ENCODE peak calls at places on chromosomes 6 and 20, in eight cellular contexts. J, K, Y, R, F, V, E and A are unnamed samples.

GRCh38 chr20:34604980-34605788 is 46.7 kb downstream of the MAP1LC3A start:
- ATAC-seq in J (no peak), K (peak; percentile 59), Y (no peak), R (peak; percentile 41), F (no peak), V (no peak), E (no peak), A (peak; percentile 58)

GRCh38 chr20:39019805-39020325 is 57.7 kb downstream of the DHX35 start:
- ATAC-seq in J (no peak), K (no peak), Y (no peak), R (no peak), F (no peak), V (no peak), E (no peak), A (no peak)

GRCh38 chr6:152209211-152209610 is 401.7 kb downstream of the ESR1 start:
- ATAC-seq in J (no peak), K (no peak), Y (no peak), R (no peak), F (no peak), V (no peak), E (no peak), A (no peak)

GRCh38 chr6:13238640-13239216 is 89.6 kb downstream of the TBC1D7 start:
- ATAC-seq in J (no peak), K (no peak), Y (no peak), R (no peak), F (no peak), V (no peak), E (no peak), A (no peak)

GRCh38 chr6:131255434-131255833 is 120.2 kb downstream of the AKAP7 start:
- ATAC-seq in J (no peak), K (no peak), Y (no peak), R (no peak), F (no peak), V (no peak), E (no peak), A (no peak)

GRCh38 chr6:36290668-36291620 is 21.1 kb downstream of the PNPLA1 start:
- ATAC-seq in J (peak; percentile 70), K (no peak), Y (peak; percentile 33), R (peak; percentile 67), F (peak; percentile 72), V (peak; percentile 55), E (no peak), A (no peak)

GRCh38 chr6:133408543-133408942 is 167.4 kb downstream of the EYA4 start:
- ATAC-seq in J (no peak), K (no peak), Y (no peak), R (no peak), F (no peak), V (no peak), E (no peak), A (no peak)

GRCh38 chr6:14016930-14017625 is 92.3 kb downstream of the RNF182 start:
- ATAC-seq in J (peak; percentile 45), K (no peak), Y (no peak), R (peak; percentile 78), F (no peak), V (no peak), E (no peak), A (peak; percentile 62)

GRCh38 chr6:121695346-121695745 is 259.9 kb downstream of the GJA1 start:
- ATAC-seq in J (no peak), K (no peak), Y (peak; percentile 39), R (no peak), F (no peak), V (no peak), E (no peak), A (no peak)

GRCh38 chr6:149910721-149911151 is 12.2 kb downstream of the RAET1G start:
- ATAC-seq in J (no peak), K (no peak), Y (no peak), R (no peak), F (no peak), V (no peak), E (no peak), A (no peak)

GRCh38 chr6:57135885-57136284 is 36.2 kb upstream of the BAG2 start:
- ATAC-seq in J (no peak), K (no peak), Y (no peak), R (no peak), F (no peak), V (no peak), E (no peak), A (no peak)

GRCh38 chr6:111711476-111711875 is 105.8 kb upstream of the TRAF3IP2 start:
- ATAC-seq in J (peak; percentile 45), K (peak; percentile 77), Y (no peak), R (peak; percentile 43), F (no peak), V (no peak), E (no peak), A (no peak)

GRCh38 chr20:42442728-42443127 is 747.0 kb downstream of the PTPRT start:
- ATAC-seq in J (no peak), K (peak; percentile 74), Y (no peak), R (peak; percentile 30), F (no peak), V (no peak), E (no peak), A (peak; percentile 72)

GRCh38 chr20:54197621-54198604 is 10.0 kb upstream of the PFDN4 start:
- ATAC-seq in J (peak; percentile 33), K (no peak), Y (peak; percentile 64), R (no peak), F (no peak), V (no peak), E (no peak), A (no peak)

GRCh38 chr6:110890288-110890687 is 15.7 kb downstream of the AMD1 start:
- ATAC-seq in J (no peak), K (no peak), Y (no peak), R (no peak), F (no peak), V (no peak), E (no peak), A (no peak)

GRCh38 chr20:53748176-53748575 is 154.5 kb upstream of the ZNF217 start:
- ATAC-seq in J (no peak), K (no peak), Y (no peak), R (no peak), F (no peak), V (no peak), E (no peak), A (no peak)

GRCh38 chr6:163777379-163777686 is 362.8 kb downstream of the QKI start:
- ATAC-seq in J (no peak), K (no peak), Y (no peak), R (no peak), F (no peak), V (no peak), E (no peak), A (no peak)

GRCh38 chr20:33981964-33982363 is 11.7 kb upstream of the RALY start:
- ATAC-seq in J (no peak), K (no peak), Y (no peak), R (no peak), F (no peak), V (no peak), E (no peak), A (no peak)

GRCh38 chr6:153023977-153024376 is 21.5 kb upstream of the MTRF1L start:
- ATAC-seq in J (no peak), K (no peak), Y (no peak), R (peak; percentile 34), F (no peak), V (no peak), E (no peak), A (no peak)

GRCh38 chr6:83536034-83536646 is 23.8 kb downstream of the PRSS35 start:
- ATAC-seq in J (peak; percentile 80), K (no peak), Y (peak; percentile 47), R (peak; percentile 67), F (peak; percentile 56), V (no peak), E (no peak), A (no peak)

GRCh38 chr20:41229259-41229658 is 88.3 kb downstream of the ZHX3 start:
- ATAC-seq in J (no peak), K (no peak), Y (no peak), R (no peak), F (no peak), V (no peak), E (no peak), A (no peak)

GRCh38 chr20:49557449-49557848 is 10.5 kb downstream of the PTGIS start:
- ATAC-seq in J (no peak), K (no peak), Y (no peak), R (no peak), F (no peak), V (no peak), E (no peak), A (no peak)

GRCh38 chr20:15653396-15654207 is 919.6 kb downstream of the KIF16B start:
- ATAC-seq in J (no peak), K (no peak), Y (no peak), R (no peak), F (no peak), V (no peak), E (no peak), A (no peak)

GRCh38 chr6:149336529-149336928 is 19.0 kb downstream of the TAB2 start:
- ATAC-seq in J (peak; percentile 92), K (no peak), Y (peak; percentile 47), R (peak; percentile 64), F (no peak), V (peak; percentile 88), E (peak; percentile 73), A (no peak)

GRCh38 chr20:6074145-6074561 is 20.3 kb upstream of the LRRN4 start:
- ATAC-seq in J (peak; percentile 88), K (peak; percentile 56), Y (peak; percentile 82), R (peak; percentile 76), F (no peak), V (peak; percentile 79), E (peak; percentile 47), A (no peak)

GRCh38 chr6:80106418-80107235 is at the start of gene BCKDHB:
- ATAC-seq in J (peak; percentile 100), K (peak; percentile 100), Y (peak; percentile 99), R (peak; percentile 100), F (peak; percentile 99), V (peak; percentile 100), E (peak; percentile 100), A (peak; percentile 99)
- TF ChIP-seq CTCF in J (no peak), K (peak; percentile 19), Y (no peak), R (no peak), F (no peak), V (no peak), E (no peak), A (no peak)

DNA sequence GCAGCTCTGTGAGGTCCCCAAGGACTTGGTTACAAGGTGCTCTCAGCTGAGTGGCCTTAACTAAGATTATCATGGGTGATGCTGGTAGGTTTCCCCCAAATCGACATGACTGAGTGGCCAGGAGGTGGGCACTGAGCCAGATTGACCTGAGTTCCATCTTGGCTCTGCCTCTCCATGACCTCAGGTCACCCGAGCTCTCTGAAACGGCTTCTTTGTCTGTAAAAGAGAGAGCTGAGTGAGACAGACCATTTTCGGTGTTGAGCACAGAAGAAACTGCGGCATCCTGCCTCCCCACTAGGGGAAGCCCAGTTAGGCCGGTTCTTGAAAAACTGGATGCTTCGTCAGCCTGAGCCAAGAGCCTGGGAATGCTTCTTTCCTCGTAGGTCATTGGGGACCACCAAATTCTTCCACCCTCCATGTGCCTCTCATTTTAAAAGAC is 14.1 kb upstream of the STX16 start:
- ATAC-seq in J (no peak), K (no peak), Y (peak; percentile 35), R (no peak), F (no peak), V (no peak), E (no peak), A (no peak)
- TF ChIP-seq CTCF in J (no peak), K (no peak), Y (no peak), R (no peak), F (no peak), V (no peak), E (no peak), A (no peak)

GRCh38 chr6:136792066-136792944 is at the start of gene MAP3K5:
- ATAC-seq in J (peak; percentile 92), K (peak; percentile 89), Y (peak; percentile 87), R (peak; percentile 86), F (peak; percentile 81), V (peak; percentile 95), E (peak; percentile 94), A (peak; percentile 83)
- TF ChIP-seq CTCF in J (no peak), K (peak; percentile 50), Y (peak; percentile 43), R (peak; percentile 18), F (no peak), V (no peak), E (no peak), A (peak; percentile 75)

GRCh38 chr20:61517419-61517818 is 265.4 kb downstream of the CDH4 start:
- ATAC-seq in J (no peak), K (no peak), Y (no peak), R (no peak), F (no peak), V (no peak), E (no peak), A (no peak)
- TF ChIP-seq CTCF in J (no peak), K (no peak), Y (no peak), R (no peak), F (no peak), V (no peak), E (no peak), A (no peak)